ENCODE peak calls at places on chromosomes 5 and 9, in four cellular contexts. E is lower leg skin; P is stimulated activated CD8-positive, alpha-beta memory T cell treated with anti-CD3 and anti-CD28 coated beads, Interleukin-4, amount 100 ng/mL, for 48 hours; O is SK-MEL-5. N is an unnamed sample.

GRCh38 chr9:113474372-113474771 is 10.8 kb downstream of the RGS3 start:
- DNase-seq in E (peak; percentile 73), P (no peak), O (no peak), N (no peak)

GRCh38 chr5:172455511-172456061 is 1.3 kb upstream of the SH3PXD2B start:
- DNase-seq in E (peak; percentile 90), P (no peak), O (peak; percentile 61), N (peak; percentile 49)

GRCh38 chr5:179699640-179700298 is 1.0 kb downstream of the CANX start:
- DNase-seq in E (no peak), P (peak; percentile 60), O (peak; percentile 46), N (peak; percentile 59)

GRCh38 chr5:75663621-75664285 is 52.5 kb downstream of the ANKDD1B start:
- DNase-seq in E (no peak), P (no peak), O (peak; percentile 86), N (no peak)

GRCh38 chr9:125172351-125172750 is 17.3 kb downstream of the PPP6C start:
- DNase-seq in E (peak; percentile 84), P (no peak), O (no peak), N (no peak)

GRCh38 chr5:121500262-121500792 is 351.4 kb upstream of the FTMT start:
- DNase-seq in E (no peak), P (no peak), O (no peak), N (no peak)

GRCh38 chr5:36689225-36689624 is 82.8 kb downstream of the SLC1A3 start:
- DNase-seq in E (no peak), P (no peak), O (no peak), N (no peak)

GRCh38 chr5:74232281-74232680 is 408.2 kb downstream of the ENC1 start:
- DNase-seq in E (no peak), P (peak; percentile 28), O (no peak), N (no peak)

GRCh38 chr5:374631-375335 is 53.3 kb downstream of the AHRR start:
- DNase-seq in E (peak; percentile 84), P (peak; percentile 32), O (no peak), N (no peak)

GRCh38 chr5:140565780-140566095 is 1.1 kb downstream of the SLC35A4 start:
- DNase-seq in E (no peak), P (no peak), O (no peak), N (no peak)

GRCh38 chr5:135398855-135399837 is at the start of gene MACROH2A1:
- DNase-seq in E (peak; percentile 97), P (peak; percentile 87), O (peak; percentile 74), N (peak; percentile 95)

GRCh38 chr5:180470966-180471582 is 23.1 kb upstream of the CNOT6 start:
- DNase-seq in E (peak; percentile 88), P (peak; percentile 72), O (peak; percentile 56), N (peak; percentile 46)

GRCh38 chr5:174724484-174725260 is at the start of gene MSX2:
- DNase-seq in E (peak; percentile 97), P (peak; percentile 49), O (peak; percentile 85), N (peak; percentile 91)